ENCODE peak calls at places on chromosomes 7 and 10, in eight cellular contexts. X, T, A, G, Z, M, L and Y are unnamed samples.

GRCh38 chr7:41817386-41817785 is 114.5 kb upstream of the INHBA start:
- DNase-seq in X (no peak), T (peak; percentile 64), A (peak; percentile 41), G (no peak), Z (no peak), M (peak; percentile 1), L (peak; percentile 94), Y (no peak)

GRCh38 chr10:69506834-69507643 is 55.8 kb downstream of the TSPAN15 start:
- DNase-seq in X (no peak), T (no peak), A (no peak), G (no peak), Z (no peak), M (no peak), L (no peak), Y (no peak)

GRCh38 chr7:28986028-28986427 is 27.9 kb upstream of the TRIL start:
- DNase-seq in X (no peak), T (no peak), A (no peak), G (no peak), Z (no peak), M (no peak), L (no peak), Y (no peak)

GRCh38 chr7:33191326-33191725 is 62.0 kb downstream of the BBS9 start:
- DNase-seq in X (no peak), T (peak; percentile 49), A (no peak), G (no peak), Z (peak; percentile 4), M (peak; percentile 5), L (peak; percentile 47), Y (no peak)

GRCh38 chr10:79264942-79265341 is 82.3 kb upstream of the PPIF start:
- DNase-seq in X (no peak), T (peak; percentile 95), A (no peak), G (no peak), Z (no peak), M (no peak), L (peak; percentile 60), Y (no peak)

GRCh38 chr10:33617381-33617780 is 282.9 kb upstream of the NRP1 start:
- DNase-seq in X (no peak), T (no peak), A (peak; percentile 35), G (no peak), Z (no peak), M (no peak), L (no peak), Y (no peak)

GRCh38 chr7:19752045-19752444 is 21.4 kb downstream of the TMEM196 start:
- DNase-seq in X (no peak), T (no peak), A (peak; percentile 47), G (no peak), Z (no peak), M (no peak), L (no peak), Y (no peak)

GRCh38 chr7:1940402-1940786 is 270.3 kb downstream of the ELFN1 start:
- DNase-seq in X (peak; percentile 37), T (no peak), A (no peak), G (peak; percentile 65), Z (peak; percentile 91), M (peak; percentile 98), L (no peak), Y (peak; percentile 78)

GRCh38 chr7:95472521-95473160 is 13.1 kb upstream of the ASB4 start:
- DNase-seq in X (no peak), T (no peak), A (peak; percentile 40), G (no peak), Z (no peak), M (no peak), L (peak; percentile 86), Y (no peak)